ENCODE peak calls at places on chromosomes 7 and 10, in seven cellular contexts. E, P, F, G, R, X and T are unnamed samples.

GRCh38 chr7:50656141-50656895 is 91.1 kb upstream of the DDC start:
- DNase-seq in E (no peak), P (no peak), F (no peak), G (no peak), R (no peak), X (no peak), T (no peak)

GRCh38 chr10:123154943-123155505 is 822 bp downstream of the BUB3 start:
- DNase-seq in E (no peak), P (peak; percentile 65), F (no peak), G (no peak), R (no peak), X (no peak), T (no peak)

GRCh38 chr10:90890347-90890746 is 18.6 kb downstream of the RPP30 start:
- DNase-seq in E (no peak), P (no peak), F (no peak), G (no peak), R (no peak), X (no peak), T (no peak)

GRCh38 chr10:71998119-71998839 is 34.1 kb downstream of the CHST3 start:
- DNase-seq in E (peak; percentile 76), P (no peak), F (no peak), G (no peak), R (no peak), X (no peak), T (no peak)

GRCh38 chr10:77386833-77387232 is 250.8 kb downstream of the KCNMA1 start:
- DNase-seq in E (no peak), P (no peak), F (no peak), G (no peak), R (no peak), X (no peak), T (no peak)

GRCh38 chr10:23099816-23100215 is 4.4 kb downstream of the MSRB2 start:
- DNase-seq in E (no peak), P (no peak), F (no peak), G (no peak), R (no peak), X (no peak), T (no peak)

GRCh38 chr7:2905027-2905426 is 60.9 kb upstream of the GNA12 start:
- DNase-seq in E (no peak), P (no peak), F (no peak), G (no peak), R (no peak), X (no peak), T (no peak)

GRCh38 chr7:55552320-55553086 is 19.8 kb downstream of the VOPP1 start:
- DNase-seq in E (peak; percentile 46), P (no peak), F (no peak), G (no peak), R (no peak), X (no peak), T (no peak)

GRCh38 chr7:407706-408539 is 111.7 kb downstream of the PDGFA start:
- DNase-seq in E (no peak), P (no peak), F (peak; percentile 4), G (no peak), R (no peak), X (no peak), T (no peak)

GRCh38 chr7:137940656-137941518 is 61.0 kb downstream of the CREB3L2 start:
- DNase-seq in E (no peak), P (no peak), F (no peak), G (no peak), R (no peak), X (no peak), T (no peak)

GRCh38 chr10:42953684-42954674 is 122.9 kb upstream of the RET start:
- DNase-seq in E (no peak), P (no peak), F (peak; percentile 5), G (no peak), R (no peak), X (peak; percentile 14), T (no peak)

GRCh38 chr10:30583778-30584415 is 45.7 kb downstream of the LYZL2 start:
- DNase-seq in E (peak; percentile 83), P (no peak), F (no peak), G (no peak), R (peak; percentile 70), X (peak; percentile 71), T (no peak)

GRCh38 chr7:30028749-30029635 is 780 bp downstream of the PLEKHA8 start:
- DNase-seq in E (peak; percentile 53), P (peak; percentile 19), F (peak; percentile 62), G (no peak), R (no peak), X (peak; percentile 59), T (no peak)

GRCh38 chr10:16854623-16855022 is 37.4 kb upstream of the RSU1 start:
- DNase-seq in E (no peak), P (no peak), F (no peak), G (no peak), R (no peak), X (no peak), T (no peak)

GRCh38 chr7:37901236-37901827 is 15.3 kb downstream of the SFRP4 start:
- DNase-seq in E (no peak), P (peak; percentile 42), F (no peak), G (no peak), R (no peak), X (no peak), T (no peak)

GRCh38 chr10:60664859-60665258 is 113.4 kb upstream of the CDK1 start:
- DNase-seq in E (no peak), P (no peak), F (no peak), G (no peak), R (no peak), X (no peak), T (no peak)

GRCh38 chr7:19405546-19405945 is 260.3 kb upstream of the FERD3L start:
- DNase-seq in E (no peak), P (no peak), F (no peak), G (no peak), R (no peak), X (no peak), T (no peak)